ENCODE peak calls at places on chromosomes 5 and 9, in four cellular contexts. One of them, this sample, is unnamed.

GRCh38 chr9:4298255-4299005 is 1.4 kb downstream of the GLIS3 start:
- DNase-seq in HCT116: no peak
- DNase-seq in GM12878: no peak
- DNase-seq in HepG2: no peak
- DNase-seq in this sample: peak

GRCh38 chr9:136283291-136284235 is 20.3 kb downstream of the CCDC187 start:
- DNase-seq in HCT116: peak
- DNase-seq in GM12878: peak
- DNase-seq in HepG2: peak
- DNase-seq in this sample: peak

GRCh38 chr5:117473075-117473595 is 898.5 kb upstream of the SEMA6A start:
- DNase-seq in HCT116: no peak
- DNase-seq in GM12878: no peak
- DNase-seq in HepG2: no peak
- DNase-seq in this sample: no peak

GRCh38 chr9:18720691-18721090 is 246.7 kb downstream of the ADAMTSL1 start:
- DNase-seq in HCT116: no peak
- DNase-seq in GM12878: no peak
- DNase-seq in HepG2: no peak
- DNase-seq in this sample: no peak

GRCh38 chr5:156991714-156992113 is 28.7 kb upstream of the TIMD4 start:
- DNase-seq in HCT116: peak
- DNase-seq in GM12878: no peak
- DNase-seq in HepG2: peak
- DNase-seq in this sample: no peak

GRCh38 chr5:116468583-116468982 is 106.0 kb downstream of the SEMA6A start:
- DNase-seq in HCT116: no peak
- DNase-seq in GM12878: no peak
- DNase-seq in HepG2: no peak
- DNase-seq in this sample: no peak

GRCh38 chr9:5446451-5447236 is 3.7 kb upstream of the CD274 start:
- DNase-seq in HCT116: no peak
- DNase-seq in GM12878: no peak
- DNase-seq in HepG2: no peak
- DNase-seq in this sample: no peak

GRCh38 chr5:143701476-143701875 is 110.5 kb upstream of the HMHB1 start:
- DNase-seq in HCT116: no peak
- DNase-seq in GM12878: no peak
- DNase-seq in HepG2: no peak
- DNase-seq in this sample: no peak

GRCh38 chr5:154566146-154566680 is 88.2 kb upstream of the HAND1 start:
- DNase-seq in HCT116: no peak
- DNase-seq in GM12878: no peak
- DNase-seq in HepG2: no peak
- DNase-seq in this sample: no peak

GRCh38 chr9:127628644-127629467 is 16.8 kb downstream of the STXBP1 start:
- DNase-seq in HCT116: no peak
- DNase-seq in GM12878: no peak
- DNase-seq in HepG2: no peak
- DNase-seq in this sample: no peak

GRCh38 chr9:136219276-136219675 is 14.3 kb upstream of the LHX3 start:
- DNase-seq in HCT116: no peak
- DNase-seq in GM12878: no peak
- DNase-seq in HepG2: no peak
- DNase-seq in this sample: no peak

GRCh38 chr9:91176426-91176825 is 185.3 kb downstream of the AUH start:
- DNase-seq in HCT116: no peak
- DNase-seq in GM12878: no peak
- DNase-seq in HepG2: no peak
- DNase-seq in this sample: no peak

GRCh38 chr5:143499480-143500114 is 96.1 kb upstream of the NR3C1 start:
- DNase-seq in HCT116: peak
- DNase-seq in GM12878: no peak
- DNase-seq in HepG2: no peak
- DNase-seq in this sample: peak

GRCh38 chr9:22307013-22307711 is 139.5 kb upstream of the DMRTA1 start:
- DNase-seq in HCT116: peak
- DNase-seq in GM12878: no peak
- DNase-seq in HepG2: peak
- DNase-seq in this sample: peak

GRCh38 chr9:77588319-77588937 is 59.7 kb downstream of the GNA14 start:
- DNase-seq in HCT116: no peak
- DNase-seq in GM12878: no peak
- DNase-seq in HepG2: no peak
- DNase-seq in this sample: no peak

GRCh38 chr5:65461490-65461889 is 20.2 kb downstream of the ADAMTS6 start:
- DNase-seq in HCT116: no peak
- DNase-seq in GM12878: no peak
- DNase-seq in HepG2: no peak
- DNase-seq in this sample: no peak

GRCh38 chr9:94870793-94871558 is 144.5 kb downstream of the AOPEP start:
- DNase-seq in HCT116: no peak
- DNase-seq in GM12878: no peak
- DNase-seq in HepG2: no peak
- DNase-seq in this sample: no peak

GRCh38 chr9:4334439-4334838 is 34.6 kb upstream of the GLIS3 start:
- DNase-seq in HCT116: peak
- DNase-seq in GM12878: no peak
- DNase-seq in HepG2: peak
- DNase-seq in this sample: peak

GRCh38 chr9:27489087-27489876 is 34.8 kb upstream of the IFNK start:
- DNase-seq in HCT116: no peak
- DNase-seq in GM12878: peak
- DNase-seq in HepG2: no peak
- DNase-seq in this sample: no peak

GRCh38 chr9:115781361-115781760 is 372.2 kb upstream of the PAPPA start:
- DNase-seq in HCT116: no peak
- DNase-seq in GM12878: no peak
- DNase-seq in HepG2: no peak
- DNase-seq in this sample: no peak

GRCh38 chr5:164784230-164784629 is 1278.8 kb downstream of the MAT2B start:
- DNase-seq in HCT116: no peak
- DNase-seq in GM12878: no peak
- DNase-seq in HepG2: no peak
- DNase-seq in this sample: no peak

GRCh38 chr9:5425006-5425628 is 12.6 kb downstream of the PLGRKT start:
- DNase-seq in HCT116: no peak
- DNase-seq in GM12878: peak
- DNase-seq in HepG2: peak
- DNase-seq in this sample: peak

GRCh38 chr9:124658165-124659017 is 112.7 kb downstream of the NR6A1 start:
- DNase-seq in HCT116: peak
- DNase-seq in GM12878: peak
- DNase-seq in HepG2: peak
- DNase-seq in this sample: peak

GRCh38 chr5:126778675-126779403 is 1.9 kb downstream of the LMNB1 start:
- DNase-seq in HCT116: no peak
- DNase-seq in GM12878: no peak
- DNase-seq in HepG2: no peak
- DNase-seq in this sample: no peak

GRCh38 chr9:36358486-36358885 is 41.6 kb downstream of the RNF38 start:
- DNase-seq in HCT116: no peak
- DNase-seq in GM12878: no peak
- DNase-seq in HepG2: no peak
- DNase-seq in this sample: no peak
- TF ChIP-seq POLR2AphosphoS5 in HCT116: no peak
- TF ChIP-seq POLR2AphosphoS5 in GM12878: no peak
- TF ChIP-seq POLR2AphosphoS5 in HepG2: no peak
- TF ChIP-seq POLR2AphosphoS5 in this sample: no peak

GRCh38 chr9:87054999-87055686 is 107.8 kb upstream of the GAS1 start:
- DNase-seq in HCT116: no peak
- DNase-seq in GM12878: no peak
- DNase-seq in HepG2: no peak
- DNase-seq in this sample: no peak
- H3K4me3 ChIP-seq in HCT116: no peak
- H3K4me3 ChIP-seq in GM12878: no peak
- H3K4me3 ChIP-seq in HepG2: no peak
- H3K4me3 ChIP-seq in this sample: no peak

DNA sequence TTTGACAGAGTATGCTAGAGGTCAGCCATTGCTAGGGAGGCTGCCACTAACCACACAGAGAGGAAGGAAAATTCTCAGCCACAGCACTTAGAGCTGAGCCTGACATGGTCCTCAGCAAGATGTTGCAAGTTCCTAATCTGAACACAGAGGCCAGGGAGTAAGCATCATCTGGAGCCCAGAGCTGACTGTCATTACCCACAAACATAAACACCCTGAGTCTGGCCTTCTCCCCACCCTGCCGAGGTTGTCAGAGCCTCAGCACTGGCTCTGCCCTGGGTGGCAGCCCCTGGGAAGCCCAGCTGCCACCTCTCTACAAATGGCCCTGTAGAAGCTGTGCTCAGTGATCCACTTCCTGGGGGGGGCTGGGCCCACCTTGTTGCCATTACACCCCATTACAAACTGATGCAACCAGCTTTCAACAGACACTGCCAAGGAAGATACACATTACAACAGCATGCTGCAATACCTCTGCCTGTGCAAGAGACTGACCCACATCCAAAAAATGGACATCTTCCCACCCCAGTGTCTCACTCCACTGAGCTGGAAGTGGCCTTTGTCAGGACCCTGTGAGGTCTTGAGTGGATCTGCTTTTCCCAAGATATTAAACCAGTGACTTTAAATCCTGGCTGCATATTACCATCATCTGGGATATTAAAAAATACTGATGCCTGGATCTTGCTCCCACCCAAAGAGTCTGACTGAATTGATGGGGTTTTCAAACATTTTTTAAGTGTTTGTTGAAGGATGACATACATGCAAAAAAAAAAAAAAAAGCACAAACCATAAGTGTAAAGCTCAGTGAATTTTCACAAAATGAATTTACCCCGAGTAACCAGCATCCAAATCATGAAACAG is 33.0 kb downstream of the IRF1 start:
- DNase-seq in HCT116: no peak
- DNase-seq in GM12878: no peak
- DNase-seq in HepG2: peak
- DNase-seq in this sample: no peak
- TF ChIP-seq POLR2AphosphoS5 in HCT116: no peak
- TF ChIP-seq POLR2AphosphoS5 in GM12878: no peak
- TF ChIP-seq POLR2AphosphoS5 in HepG2: no peak
- TF ChIP-seq POLR2AphosphoS5 in this sample: no peak

GRCh38 chr9:137461663-137462395 is 2.7 kb upstream of the NSMF start:
- DNase-seq in HCT116: peak
- DNase-seq in GM12878: peak
- DNase-seq in HepG2: no peak
- DNase-seq in this sample: peak
- H3K4me3 ChIP-seq in HCT116: peak
- H3K4me3 ChIP-seq in GM12878: peak
- H3K4me3 ChIP-seq in HepG2: no peak
- H3K4me3 ChIP-seq in this sample: no peak

GRCh38 chr5:172877496-172878260 is 43.6 kb downstream of the ERGIC1 start:
- DNase-seq in HCT116: no peak
- DNase-seq in GM12878: no peak
- DNase-seq in HepG2: no peak
- DNase-seq in this sample: no peak
- TF ChIP-seq POLR2AphosphoS5 in HCT116: no peak
- TF ChIP-seq POLR2AphosphoS5 in GM12878: no peak
- TF ChIP-seq POLR2AphosphoS5 in HepG2: no peak
- TF ChIP-seq POLR2AphosphoS5 in this sample: no peak

GRCh38 chr9:131228988-131229387 is 47.3 kb downstream of the FAM78A start:
- DNase-seq in HCT116: no peak
- DNase-seq in GM12878: no peak
- DNase-seq in HepG2: no peak
- DNase-seq in this sample: no peak
- H3K4me3 ChIP-seq in HCT116: no peak
- H3K4me3 ChIP-seq in GM12878: no peak
- H3K4me3 ChIP-seq in HepG2: no peak
- H3K4me3 ChIP-seq in this sample: peak

DNA sequence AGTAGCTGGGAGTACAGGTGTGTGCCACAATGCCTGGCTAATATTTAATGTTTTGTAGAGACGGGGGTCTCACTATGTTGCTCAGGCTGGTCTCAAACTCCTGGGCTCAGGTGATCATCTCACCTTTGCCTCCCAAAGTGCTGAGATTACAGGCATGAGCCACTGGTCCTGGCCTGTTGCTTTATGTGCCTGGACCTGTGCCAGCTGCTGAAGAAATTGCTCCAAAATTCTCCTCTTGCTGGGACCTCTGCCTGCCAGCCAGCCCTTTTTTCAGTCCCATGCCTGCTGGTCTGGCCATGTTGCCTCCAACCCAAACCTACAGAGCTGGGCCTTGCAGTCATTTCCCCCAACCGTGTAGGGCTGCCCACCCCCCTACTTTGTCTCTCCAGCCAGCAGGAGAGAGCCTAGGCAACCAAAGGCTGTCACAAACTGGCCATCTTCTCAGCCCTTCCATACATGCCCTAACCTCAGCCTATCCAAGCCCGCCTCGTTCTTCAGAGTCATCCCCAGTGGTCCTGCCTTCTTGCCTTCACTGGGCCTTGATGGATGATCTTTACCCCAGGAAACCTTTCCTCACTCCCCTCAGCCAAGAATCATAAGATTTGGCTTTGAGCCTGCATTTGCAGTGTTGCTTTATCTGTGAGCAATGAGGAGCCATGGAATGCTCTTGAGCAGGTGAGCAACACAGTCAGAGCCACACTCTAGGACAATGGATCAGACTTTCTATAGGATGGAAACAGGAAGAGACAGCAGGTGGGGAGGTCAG is 27.4 kb upstream of the SYNPO start:
- DNase-seq in HCT116: no peak
- DNase-seq in GM12878: no peak
- DNase-seq in HepG2: no peak
- DNase-seq in this sample: no peak
- TF ChIP-seq POLR2AphosphoS5 in HCT116: no peak
- TF ChIP-seq POLR2AphosphoS5 in GM12878: no peak
- TF ChIP-seq POLR2AphosphoS5 in HepG2: no peak
- TF ChIP-seq POLR2AphosphoS5 in this sample: no peak

GRCh38 chr9:37747271-37747753 is 6.3 kb upstream of the TRMT10B start:
- DNase-seq in HCT116: peak
- DNase-seq in GM12878: peak
- DNase-seq in HepG2: peak
- DNase-seq in this sample: peak

GRCh38 chr9:37749129-37749528 is 4.5 kb upstream of the TRMT10B start:
- DNase-seq in HCT116: no peak
- DNase-seq in GM12878: no peak
- DNase-seq in HepG2: no peak
- DNase-seq in this sample: no peak

GRCh38 chr9:37751186-37751585 is 2.4 kb upstream of the TRMT10B start:
- DNase-seq in HCT116: no peak
- DNase-seq in GM12878: no peak
- DNase-seq in HepG2: no peak
- DNase-seq in this sample: no peak

GRCh38 chr9:37753489-37754190 is at the start of gene TRMT10B:
- DNase-seq in HCT116: peak
- DNase-seq in GM12878: peak
- DNase-seq in HepG2: peak
- DNase-seq in this sample: peak

GRCh38 chr9:37752646-37753488 is 738 bp upstream of the TRMT10B start:
- DNase-seq in HCT116: no peak
- DNase-seq in GM12878: no peak
- DNase-seq in HepG2: no peak
- DNase-seq in this sample: no peak
- H3K4me3 ChIP-seq in HCT116: peak
- H3K4me3 ChIP-seq in GM12878: peak
- H3K4me3 ChIP-seq in HepG2: peak
- H3K4me3 ChIP-seq in this sample: peak

GRCh38 chr5:42993516-42994284 is 46.4 kb downstream of the ANXA2R start:
- DNase-seq in HCT116: no peak
- DNase-seq in GM12878: no peak
- DNase-seq in HepG2: no peak
- DNase-seq in this sample: no peak
- TF ChIP-seq POLR2AphosphoS5 in HCT116: no peak
- TF ChIP-seq POLR2AphosphoS5 in GM12878: peak
- TF ChIP-seq POLR2AphosphoS5 in HepG2: no peak
- TF ChIP-seq POLR2AphosphoS5 in this sample: no peak